ENCODE peak calls at places on chromosomes 3 and 15, in nine cellular contexts. E, F, N, K, D, X, V, T and I are unnamed samples.

GRCh38 chr3:163951397-163951987 is 1126.8 kb downstream of the SI start:
- DNase-seq in E (no peak), F (no peak), N (peak; percentile 51), K (no peak), D (peak; percentile 51), X (peak; percentile 2), V (peak; percentile 6), T (no peak), I (no peak)

GRCh38 chr3:35088943-35089342 is 550.4 kb upstream of the ARPP21 start:
- DNase-seq in E (no peak), F (no peak), N (no peak), K (no peak), D (no peak), X (no peak), V (no peak), T (no peak), I (no peak)

GRCh38 chr3:143226678-143227291 is 107.2 kb downstream of the CHST2 start:
- DNase-seq in E (no peak), F (no peak), N (no peak), K (no peak), D (no peak), X (peak; percentile 19), V (no peak), T (no peak), I (no peak)

GRCh38 chr3:179837374-179837773 is 184.5 kb downstream of the USP13 start:
- DNase-seq in E (no peak), F (no peak), N (no peak), K (no peak), D (peak; percentile 2), X (no peak), V (peak; percentile 47), T (no peak), I (no peak)

GRCh38 chr3:101677436-101678286 is 729 bp upstream of the ZBTB11 start:
- DNase-seq in E (no peak), F (no peak), N (peak; percentile 36), K (no peak), D (no peak), X (no peak), V (no peak), T (no peak), I (peak; percentile 62)

GRCh38 chr3:117400303-117400702 is 690.7 kb downstream of the TUSC7 start:
- DNase-seq in E (no peak), F (no peak), N (no peak), K (no peak), D (no peak), X (no peak), V (no peak), T (no peak), I (no peak)

GRCh38 chr15:90665288-90666134 is 51.6 kb upstream of the BLM start:
- DNase-seq in E (no peak), F (peak; percentile 17), N (peak; percentile 65), K (peak; percentile 89), D (peak; percentile 71), X (no peak), V (peak; percentile 79), T (peak; percentile 83), I (peak; percentile 72)

GRCh38 chr3:54783611-54784010 is 144.2 kb downstream of the LRTM1 start:
- DNase-seq in E (no peak), F (no peak), N (no peak), K (no peak), D (no peak), X (no peak), V (peak; percentile 35), T (peak; percentile 32), I (no peak)

GRCh38 chr15:49831206-49831965 is 210.5 kb downstream of the DTWD1 start:
- DNase-seq in E (no peak), F (no peak), N (peak; percentile 80), K (peak; percentile 83), D (peak; percentile 4), X (no peak), V (peak; percentile 73), T (peak; percentile 92), I (peak; percentile 15)

GRCh38 chr3:45337839-45338470 is 50.4 kb upstream of the LARS2 start:
- DNase-seq in E (no peak), F (no peak), N (no peak), K (no peak), D (no peak), X (no peak), V (peak; percentile 26), T (no peak), I (no peak)

GRCh38 chr3:13145826-13146642 is 72.8 kb upstream of the IQSEC1 start:
- DNase-seq in E (no peak), F (no peak), N (no peak), K (no peak), D (no peak), X (no peak), V (no peak), T (no peak), I (no peak)

GRCh38 chr3:10632741-10633140 is 127.4 kb upstream of the ATP2B2 start:
- DNase-seq in E (no peak), F (no peak), N (no peak), K (no peak), D (no peak), X (no peak), V (no peak), T (no peak), I (no peak)

GRCh38 chr3:177703788-177704187 is 506.5 kb upstream of the TBL1XR1 start:
- DNase-seq in E (no peak), F (no peak), N (peak; percentile 8), K (peak; percentile 19), D (no peak), X (no peak), V (no peak), T (peak; percentile 12), I (no peak)

GRCh38 chr3:172396400-172396799 is 51.9 kb downstream of the GHSR start:
- DNase-seq in E (no peak), F (no peak), N (no peak), K (no peak), D (no peak), X (no peak), V (no peak), T (no peak), I (no peak)